ENCODE peak calls at places on chromosomes 4 and X, in five cellular contexts. A is NT2/D1, V is HepG2, P is GM12878, C is H1. I is an unnamed sample.

GRCh38 chrX:119186763-119187162 is 49.3 kb upstream of the PGRMC1 start:
- DNase-seq in C (no peak), P (no peak), V (no peak), A (no peak), I (no peak)

GRCh38 chrX:100874240-100874798 is at the start of gene NOX1:
- DNase-seq in A (no peak), C (no peak), P (no peak), V (no peak), I (no peak)

GRCh38 chrX:110316351-110317078 is 1.4 kb downstream of the AMMECR1 start:
- DNase-seq in A (no peak), V (no peak), C (no peak), P (no peak), I (no peak)

GRCh38 chr4:136864580-136865185 is 667.6 kb downstream of the PCDH18 start:
- DNase-seq in V (peak), C (no peak), P (peak), A (peak), I (peak)

GRCh38 chrX:136768469-136769084 is 12.2 kb downstream of the ARHGEF6 start:
- DNase-seq in V (no peak), P (no peak), C (peak), A (no peak), I (peak)

GRCh38 chrX:22399793-22400192 is 127.1 kb downstream of the CBLL2 start:
- DNase-seq in A (no peak), C (no peak), V (no peak), P (no peak), I (no peak)

GRCh38 chrX:129737921-129738320 is 858 bp upstream of the XPNPEP2 start:
- DNase-seq in A (no peak), P (no peak), C (no peak), V (no peak), I (no peak)

GRCh38 chr4:119735136-119735770 is 106.6 kb upstream of the PDE5A start:
- DNase-seq in V (no peak), C (no peak), A (no peak), P (no peak), I (no peak)

GRCh38 chr4:24574256-24574655 is 10.1 kb downstream of the DHX15 start:
- DNase-seq in A (no peak), P (no peak), C (no peak), V (no peak), I (no peak)

GRCh38 chr4:11281720-11282119 is 147.0 kb downstream of the HS3ST1 start:
- DNase-seq in A (no peak), C (no peak), V (no peak), P (no peak), I (no peak)

GRCh38 chr4:100299019-100299418 is 108.8 kb upstream of the DDIT4L start:
- DNase-seq in A (no peak), C (no peak), V (no peak), P (no peak), I (no peak)

GRCh38 chr4:1381944-1382541 is 24.2 kb downstream of the NKX1-1 start:
- DNase-seq in C (no peak), A (no peak), P (no peak), V (no peak), I (no peak)

GRCh38 chrX:17613979-17614572 is 123.2 kb upstream of the SCML1 start:
- DNase-seq in V (peak), P (no peak), A (no peak), C (no peak), I (peak)

GRCh38 chr4:153153339-153153851 is 50.8 kb upstream of the TRIM2 start:
- DNase-seq in V (no peak), C (no peak), A (no peak), P (no peak), I (peak)

GRCh38 chr4:39259571-39260330 is 77.4 kb downstream of the WDR19 start:
- DNase-seq in C (no peak), P (no peak), A (no peak), V (no peak), I (no peak)

GRCh38 chr4:1502976-1503375 is 96.7 kb upstream of the NKX1-1 start:
- DNase-seq in V (no peak), P (no peak), A (no peak), C (no peak), I (no peak)

GRCh38 chr4:127558489-127559407 is 74.0 kb upstream of the INTU start:
- DNase-seq in C (no peak), V (no peak), P (no peak), A (no peak), I (no peak)

GRCh38 chr4:55830741-55831140 is 11.2 kb downstream of the EXOC1L start:
- DNase-seq in V (no peak), C (no peak), P (no peak), A (no peak), I (no peak)

GRCh38 chrX:68936608-68937007 is 107.8 kb downstream of the EFNB1 start:
- DNase-seq in C (no peak), A (no peak), V (no peak), P (no peak), I (no peak)

GRCh38 chr4:154622598-154622997 is 10.1 kb upstream of the FGG start:
- DNase-seq in V (peak), C (no peak), A (no peak), P (no peak), I (peak)

GRCh38 chrX:70973221-70973620 is 42.3 kb upstream of the SLC7A3 start:
- DNase-seq in P (no peak), A (no peak), C (no peak), V (no peak), I (no peak)

GRCh38 chr4:41661447-41662076 is 87.0 kb downstream of the PHOX2B start:
- DNase-seq in P (no peak), V (peak), C (no peak), A (peak), I (peak)

GRCh38 chrX:11629593-11630211 is 36.0 kb downstream of the ARHGAP6 start:
- DNase-seq in V (no peak), C (no peak), P (no peak), A (no peak), I (no peak)

GRCh38 chr4:127782025-127782274 is 172 bp upstream of the HSPA4L start:
- DNase-seq in V (no peak), C (peak), P (peak), A (peak), I (peak)

GRCh38 chr4:95181446-95182306 is 367.1 kb downstream of the UNC5C start:
- DNase-seq in P (no peak), C (no peak), A (peak), V (no peak), I (no peak)

GRCh38 chrX:91414710-91415109 is 19.9 kb upstream of the PABPC5 start:
- DNase-seq in C (no peak), A (no peak), P (no peak), V (no peak), I (peak)

GRCh38 chr4:186190456-186191265 is 706 bp upstream of the CYP4V2 start:
- DNase-seq in P (no peak), C (no peak), V (no peak), A (no peak), I (peak)

GRCh38 chrX:129566081-129566480 is 26.0 kb downstream of the OCRL start:
- DNase-seq in P (no peak), C (no peak), A (no peak), V (no peak), I (no peak)

GRCh38 chr4:126291886-126292285 is 977.1 kb downstream of the FAT4 start:
- DNase-seq in V (no peak), C (no peak), P (no peak), A (no peak), I (no peak)

GRCh38 chr4:2671267-2671895 is 84.8 kb downstream of the TNIP2 start:
- DNase-seq in P (no peak), A (no peak), V (no peak), C (no peak), I (no peak)

GRCh38 chr4:125004676-125005075 is 292.1 kb upstream of the ANKRD50 start:
- DNase-seq in A (no peak), C (no peak), V (no peak), P (no peak), I (no peak)
- TF ChIP-seq SUZ12 in A (no peak), C (no peak), V (no peak), P (no peak), I (no peak)

DNA sequence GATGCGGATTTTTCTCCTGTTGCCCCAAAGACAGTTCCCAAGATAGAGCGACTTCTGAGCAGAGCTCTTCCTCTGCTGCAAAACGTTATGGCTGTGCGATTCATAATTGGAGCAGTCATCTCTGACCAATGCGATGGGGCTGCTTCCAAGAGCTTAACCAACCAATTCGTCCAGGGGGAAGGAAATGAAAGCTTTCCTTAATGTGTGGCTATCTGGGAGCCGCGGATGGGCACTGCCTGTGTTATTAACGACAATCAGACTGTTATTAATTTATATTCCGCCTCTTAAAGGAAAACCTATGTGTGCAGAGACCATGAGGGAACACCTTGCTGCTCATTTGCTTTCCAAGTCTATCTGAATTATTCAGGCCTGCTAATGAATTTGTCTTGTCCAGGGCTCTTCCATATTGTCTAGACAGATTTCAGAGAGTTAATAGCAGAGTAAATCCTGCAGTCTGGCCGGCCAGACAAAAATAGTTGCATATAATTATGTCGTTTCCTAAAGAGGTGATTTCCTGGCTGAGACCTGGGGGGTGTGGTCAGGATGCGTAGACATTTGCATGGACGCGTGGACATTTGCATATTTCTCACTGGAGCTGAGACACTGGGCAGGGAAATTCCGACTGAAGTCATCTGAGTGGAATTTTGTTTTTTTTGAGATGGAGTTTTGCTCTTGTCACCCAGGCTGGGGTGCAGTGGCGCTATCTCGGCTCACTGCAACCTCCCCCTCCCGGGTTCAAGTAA is 135.4 kb downstream of the HMX1 start:
- DNase-seq in A (no peak), C (no peak), V (no peak), P (no peak), I (no peak)
- TF ChIP-seq SUZ12 in A (no peak), C (no peak), V (no peak), P (no peak), I (no peak)

DNA sequence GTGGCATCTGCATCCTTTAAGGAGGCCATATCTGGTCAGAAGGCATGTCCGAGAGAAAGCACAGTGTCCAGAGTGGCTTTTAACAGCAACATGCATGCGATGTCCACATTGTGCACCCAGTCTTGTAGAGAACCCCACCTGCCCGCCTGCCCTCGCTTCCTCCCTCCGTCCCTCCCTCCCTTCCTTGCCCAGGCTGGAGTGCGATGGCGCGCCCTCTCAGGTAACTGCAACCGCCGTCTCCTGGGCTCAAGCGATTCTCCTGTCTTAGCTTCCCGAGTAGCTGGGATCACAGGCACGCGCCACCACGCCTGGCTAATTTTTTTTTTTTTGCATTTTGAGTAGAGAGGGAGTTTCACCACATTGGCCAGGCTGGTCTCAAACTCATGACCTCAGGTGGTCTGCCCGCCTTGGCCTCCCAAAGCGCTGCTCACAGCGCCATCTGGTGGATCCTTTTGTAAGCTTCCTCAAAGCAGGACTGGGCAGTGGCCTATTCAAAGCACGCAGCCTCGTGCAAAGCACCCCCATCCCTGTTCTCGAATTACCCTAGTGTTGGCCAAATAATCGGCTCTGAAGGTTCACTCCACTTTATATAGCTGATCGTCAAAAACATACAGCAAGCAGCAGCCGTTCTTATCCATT is 15.0 kb downstream of the BRCC3 start:
- DNase-seq in C (peak), A (peak), V (peak), P (no peak), I (peak)
- TF ChIP-seq SUZ12 in C (no peak), A (no peak), V (no peak), P (no peak), I (no peak)

GRCh38 chr4:87029356-87029755 is 94.5 kb downstream of the AFF1 start:
- DNase-seq in V (no peak), A (no peak), C (no peak), P (no peak), I (no peak)
- TF ChIP-seq SUZ12 in V (no peak), A (no peak), C (no peak), P (no peak), I (no peak)

GRCh38 chrX:97234471-97235097 is 350.9 kb downstream of the RPA4 start:
- DNase-seq in A (no peak), C (no peak), V (no peak), P (peak), I (no peak)

DNA sequence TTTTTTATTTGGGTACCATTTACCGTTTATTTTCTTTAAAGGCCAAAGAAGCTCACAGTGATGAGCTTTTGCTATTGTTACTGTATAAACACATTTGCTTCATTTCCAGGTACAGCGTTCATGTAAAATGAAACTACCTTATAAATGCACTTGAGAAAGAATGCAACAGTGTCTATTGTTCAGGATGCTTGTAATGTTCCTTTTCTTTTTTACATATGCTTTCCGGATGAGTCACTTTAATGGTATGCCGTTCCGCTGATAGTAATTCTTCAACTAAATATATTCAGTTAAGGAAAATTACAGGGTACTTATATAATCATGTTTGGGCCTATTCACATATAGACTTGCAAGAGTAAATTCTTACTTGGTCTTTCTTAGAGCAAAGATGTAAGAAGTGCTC is 354.9 kb downstream of the RPA4 start:
- DNase-seq in A (peak), V (no peak), P (no peak), C (no peak), I (no peak)
- TF ChIP-seq SUZ12 in A (no peak), V (no peak), P (no peak), C (no peak), I (no peak)

GRCh38 chrX:24145340-24146186 is 4.0 kb upstream of the ZFX start:
- DNase-seq in C (no peak), A (no peak), V (peak), P (no peak), I (no peak)

GRCh38 chrX:24147165-24147564 is 2.4 kb upstream of the ZFX start:
- DNase-seq in P (no peak), A (no peak), C (no peak), V (no peak), I (no peak)

GRCh38 chrX:24148118-24148517 is 1.4 kb upstream of the ZFX start:
- DNase-seq in A (no peak), P (no peak), C (no peak), V (no peak), I (no peak)

GRCh38 chrX:24144528-24144927 is 5.0 kb upstream of the ZFX start:
- DNase-seq in V (no peak), C (no peak), P (no peak), A (no peak), I (no peak)

DNA sequence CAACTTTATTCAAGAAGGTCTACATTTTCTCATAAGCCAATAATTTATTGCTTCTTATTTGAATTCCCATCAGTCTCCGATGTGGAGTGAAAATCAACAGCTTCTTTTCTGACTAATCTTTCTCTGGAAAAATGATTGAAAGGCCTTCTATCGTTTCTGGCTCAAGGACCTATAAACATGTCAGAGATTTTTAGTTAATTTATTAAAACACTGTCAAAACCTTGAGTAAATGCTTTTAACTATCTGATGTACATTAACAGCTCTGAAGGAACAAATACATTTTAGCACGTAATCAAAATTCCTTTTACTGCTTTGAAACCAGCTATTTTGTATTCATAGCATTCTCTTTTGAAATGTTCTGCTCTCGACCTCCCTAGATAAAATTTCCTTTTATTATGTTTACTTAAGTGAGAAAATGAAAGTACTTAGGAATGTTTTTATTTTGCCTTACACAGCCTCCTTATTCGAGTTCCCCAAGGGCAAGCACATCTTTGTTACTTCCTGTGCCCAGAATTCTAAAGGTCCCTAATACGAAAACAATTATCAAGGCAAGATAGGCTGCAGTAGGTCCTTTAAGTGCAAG is 3.2 kb upstream of the ZFX start:
- DNase-seq in P (no peak), C (no peak), A (no peak), V (no peak), I (no peak)
- TF ChIP-seq SUZ12 in P (no peak), C (no peak), A (no peak), V (no peak), I (no peak)

GRCh38 chr4:150255610-150256580 is 177.7 kb downstream of the DCLK2 start:
- DNase-seq in V (no peak), A (no peak), P (no peak), C (no peak), I (no peak)
- TF ChIP-seq SUZ12 in V (no peak), A (no peak), P (no peak), C (no peak), I (no peak)

DNA sequence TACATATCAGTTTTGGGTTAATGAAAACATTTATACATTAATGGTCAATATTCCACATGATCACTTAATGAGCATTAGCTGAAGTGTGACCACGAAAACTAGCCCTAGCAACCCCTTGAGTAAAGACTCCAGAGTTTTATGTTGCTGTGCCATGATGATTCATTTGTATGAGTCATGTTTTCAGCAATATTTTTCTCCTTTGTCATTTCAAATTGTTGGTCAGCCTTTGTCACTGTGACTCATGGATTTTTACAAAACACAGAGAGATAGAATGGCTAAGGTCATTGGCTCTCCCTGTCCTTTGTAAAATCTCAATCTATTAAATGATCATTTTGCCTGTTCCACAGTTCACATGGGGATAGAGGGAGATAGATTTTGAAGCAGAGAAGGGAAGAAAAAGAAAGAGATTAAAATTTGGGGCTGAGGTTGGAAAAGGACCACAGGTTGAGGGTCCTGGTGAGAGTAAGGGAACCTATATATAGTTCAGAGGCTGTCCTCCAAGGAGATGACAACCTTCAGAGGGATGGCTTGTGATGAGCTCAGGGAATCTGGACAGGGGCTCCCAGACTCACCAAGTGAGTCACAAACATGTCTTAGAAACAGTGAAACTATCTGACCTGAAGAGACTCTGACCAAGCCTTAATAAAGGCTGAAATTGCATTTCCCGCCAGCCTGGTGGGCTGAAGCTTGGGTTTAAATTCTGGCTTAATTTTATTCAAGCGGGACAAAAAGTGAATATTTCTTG is 25.6 kb downstream of the NR0B1 start:
- DNase-seq in C (no peak), V (peak), P (no peak), A (no peak), I (no peak)
- TF ChIP-seq SUZ12 in C (no peak), V (no peak), P (no peak), A (no peak), I (no peak)

GRCh38 chr4:37438880-37439279 is 194.3 kb downstream of the NWD2 start:
- DNase-seq in C (no peak), A (no peak), V (no peak), P (no peak), I (no peak)

GRCh38 chr4:37429906-37430305 is 185.4 kb downstream of the NWD2 start:
- DNase-seq in C (no peak), A (no peak), P (no peak), V (no peak), I (no peak)

GRCh38 chr4:37430718-37431416 is 186.3 kb downstream of the NWD2 start:
- DNase-seq in V (peak), C (no peak), A (no peak), P (no peak), I (no peak)

GRCh38 chr4:37431417-37431743 is 186.8 kb downstream of the NWD2 start:
- DNase-seq in A (no peak), V (peak), C (no peak), P (no peak), I (no peak)

GRCh38 chr4:37434469-37434868 is 189.9 kb downstream of the NWD2 start:
- DNase-seq in A (no peak), C (no peak), V (no peak), P (no peak), I (no peak)
- TF ChIP-seq SUZ12 in A (no peak), C (no peak), V (no peak), P (no peak), I (no peak)

DNA sequence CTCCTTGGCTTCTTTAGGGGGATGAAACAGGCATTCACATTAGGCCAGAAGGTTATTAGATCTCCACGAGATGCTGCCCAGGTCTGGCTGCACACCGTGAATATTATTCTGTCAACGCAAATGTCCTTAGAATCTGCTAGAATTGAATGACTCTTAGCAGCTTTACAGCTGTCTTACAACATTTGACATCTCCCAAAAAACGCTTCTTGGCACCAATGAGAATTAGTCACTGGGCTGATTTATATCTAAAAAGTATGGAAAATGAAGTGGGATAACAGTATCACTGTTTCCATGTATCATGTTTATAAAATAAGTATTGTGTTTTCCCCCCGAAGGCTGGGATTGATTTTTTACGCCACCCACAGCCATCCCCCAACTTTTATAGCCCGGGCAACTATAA is 559.6 kb upstream of the FAT1 start:
- DNase-seq in V (no peak), P (no peak), A (no peak), C (no peak), I (no peak)
- TF ChIP-seq SUZ12 in V (no peak), P (no peak), A (no peak), C (no peak), I (no peak)

I was measured in HEK293T.